ENCODE peak calls at places on chromosome 1, in eight cellular contexts. D is H9, S is hepatocyte, Q is progenitor cell of endocrine pancreas, K is HL-60, T is fibroblast of pulmonary artery, X is fibroblast of the aortic adventitia, B is SK-N-SH. J is an unnamed sample.

GRCh38 chr1:173453982-173454381 is 23.2 kb upstream of the PRDX6 start:
- DNase-seq in B (no peak), Q (no peak), T (peak), X (peak), K (no peak), D (no peak), S (no peak), J (no peak)

GRCh38 chr1:55064071-55064581 is 24.8 kb downstream of the PCSK9 start:
- DNase-seq in Q (no peak), X (peak), S (peak), D (peak), K (no peak), B (peak), T (peak), J (no peak)

GRCh38 chr1:101276818-101277217 is 40.0 kb downstream of the S1PR1 start:
- DNase-seq in Q (no peak), T (no peak), D (no peak), S (no peak), X (no peak), K (no peak), B (no peak), J (no peak)

GRCh38 chr1:161840363-161840762 is 74.2 kb downstream of the ATF6 start:
- DNase-seq in T (no peak), K (no peak), X (peak), Q (no peak), B (no peak), S (no peak), D (no peak), J (no peak)

GRCh38 chr1:7454895-7455784 is 316.0 kb upstream of the VAMP3 start:
- DNase-seq in D (no peak), T (no peak), X (peak), S (no peak), B (peak), K (no peak), Q (no peak), J (no peak)

GRCh38 chr1:162421258-162422194 is 9.6 kb upstream of the SH2D1B start:
- DNase-seq in B (no peak), Q (no peak), K (no peak), T (peak), X (no peak), D (no peak), S (no peak), J (no peak)

GRCh38 chr1:56409112-56409691 is 170.2 kb downstream of the PLPP3 start:
- DNase-seq in X (no peak), D (peak), B (no peak), T (no peak), K (no peak), Q (no peak), S (no peak), J (no peak)

GRCh38 chr1:48177257-48177656 is 45.3 kb upstream of the SLC5A9 start:
- DNase-seq in S (no peak), X (no peak), B (no peak), K (no peak), T (no peak), D (no peak), Q (no peak), J (no peak)

GRCh38 chr1:39080884-39081265 is 54.7 kb downstream of the NDUFS5 start:
- DNase-seq in K (no peak), S (peak), X (no peak), D (peak), Q (peak), B (no peak), T (no peak), J (no peak)

GRCh38 chr1:233075045-233075444 is 124.6 kb downstream of the NTPCR start:
- DNase-seq in B (no peak), D (no peak), T (peak), Q (no peak), X (peak), K (no peak), S (no peak), J (peak)

GRCh38 chr1:176994926-176995596 is 169.5 kb downstream of the ASTN1 start:
- DNase-seq in B (no peak), T (peak), D (no peak), S (no peak), X (no peak), K (no peak), Q (no peak), J (no peak)

GRCh38 chr1:201184734-201185453 is 5.7 kb upstream of the IGFN1 start:
- DNase-seq in K (no peak), B (peak), Q (no peak), T (peak), S (peak), X (peak), D (peak), J (peak)

GRCh38 chr1:177969109-177969508 is 749 bp downstream of the SEC16B start:
- DNase-seq in T (no peak), X (no peak), S (peak), D (no peak), Q (no peak), B (no peak), K (no peak), J (no peak)

GRCh38 chr1:25067852-25068251 is 137.8 kb upstream of the RUNX3 start:
- DNase-seq in T (no peak), D (no peak), Q (no peak), B (no peak), S (no peak), K (no peak), X (no peak), J (no peak)

GRCh38 chr1:23854568-23854967 is 13.5 kb downstream of the FUCA1 start:
- DNase-seq in S (no peak), Q (no peak), B (peak), X (peak), D (no peak), K (no peak), T (peak), J (no peak)

GRCh38 chr1:228070851-228071250 is 11.7 kb upstream of the ARF1 start:
- DNase-seq in S (no peak), K (no peak), Q (no peak), X (no peak), D (no peak), T (no peak), B (no peak), J (no peak)

GRCh38 chr1:185929759-185930158 is 195.6 kb downstream of the HMCN1 start:
- DNase-seq in K (no peak), B (no peak), T (peak), X (peak), Q (no peak), D (no peak), S (no peak), J (no peak)

GRCh38 chr1:84892657-84893618 is at the start of gene LPAR3:
- DNase-seq in X (peak), B (peak), S (peak), D (peak), K (no peak), T (peak), Q (peak), J (no peak)

GRCh38 chr1:150516050-150516591 is 569 bp downstream of the FALEC start:
- DNase-seq in X (peak), S (no peak), K (no peak), T (peak), B (peak), Q (no peak), D (peak), J (no peak)

GRCh38 chr1:245983294-245983967 is 523.6 kb downstream of the SMYD3 start:
- DNase-seq in Q (no peak), S (no peak), D (no peak), B (no peak), X (no peak), K (no peak), T (no peak), J (no peak)

GRCh38 chr1:150568567-150568966 is 10.8 kb downstream of the MCL1 start:
- DNase-seq in D (no peak), T (no peak), Q (no peak), B (no peak), K (no peak), S (no peak), X (no peak), J (no peak)

GRCh38 chr1:41622402-41622801 is 137.9 kb upstream of the EDN2 start:
- DNase-seq in S (peak), K (no peak), B (no peak), Q (no peak), X (peak), D (no peak), T (peak), J (no peak)

GRCh38 chr1:17545354-17545753 is 5.9 kb downstream of the ARHGEF10L start:
- DNase-seq in T (peak), Q (no peak), X (peak), K (no peak), B (no peak), S (no peak), D (no peak), J (no peak)

GRCh38 chr1:216456682-216457081 is 33.4 kb upstream of the USH2A start:
- DNase-seq in K (no peak), X (peak), B (peak), S (no peak), T (peak), Q (no peak), D (no peak), J (no peak)

GRCh38 chr1:223141021-223141420 is 2.0 kb downstream of the TLR5 start:
- DNase-seq in Q (no peak), S (peak), B (no peak), T (no peak), X (no peak), D (no peak), K (no peak), J (no peak)

GRCh38 chr1:75198761-75199160 is 64.6 kb downstream of the LHX8 start:
- DNase-seq in S (no peak), K (no peak), T (no peak), X (no peak), D (no peak), B (no peak), Q (no peak), J (peak)

GRCh38 chr1:91777630-91778300 is 108.2 kb downstream of the TGFBR3 start:
- DNase-seq in X (no peak), Q (no peak), B (no peak), S (peak), K (no peak), D (no peak), T (no peak), J (no peak)

GRCh38 chr1:37423810-37424209 is 50.6 kb upstream of the ZC3H12A start:
- DNase-seq in X (no peak), T (no peak), B (no peak), S (no peak), K (no peak), Q (no peak), D (no peak), J (no peak)

GRCh38 chr1:85571830-85572229 is 8.7 kb upstream of the CCN1 start:
- DNase-seq in T (no peak), D (no peak), K (no peak), X (no peak), B (no peak), Q (no peak), S (no peak), J (no peak)

GRCh38 chr1:93988634-93989350 is 79.6 kb upstream of the GCLM start:
- DNase-seq in S (no peak), D (no peak), Q (no peak), T (peak), K (no peak), B (no peak), X (peak), J (peak)

GRCh38 chr1:212514782-212515181 is 82.1 kb downstream of the NENF start:
- DNase-seq in D (peak), X (no peak), K (no peak), S (peak), T (no peak), B (peak), Q (peak), J (no peak)

GRCh38 chr1:1291611-1292441 is 11.6 kb downstream of the SCNN1D start:
- DNase-seq in B (peak), S (peak), K (no peak), X (peak), Q (peak), D (peak), T (peak), J (no peak)

GRCh38 chr1:16967095-16967567 is 13.3 kb downstream of the MFAP2 start:
- DNase-seq in K (no peak), B (peak), S (peak), T (peak), D (no peak), X (peak), Q (no peak), J (no peak)

GRCh38 chr1:240232548-240232947 is 140.9 kb downstream of the FMN2 start:
- DNase-seq in Q (no peak), T (peak), D (no peak), S (no peak), B (no peak), K (no peak), X (peak), J (peak)

GRCh38 chr1:78223417-78224215 is 177.8 kb downstream of the GIPC2 start:
- DNase-seq in Q (no peak), B (no peak), K (no peak), X (peak), T (peak), D (no peak), S (no peak), J (no peak)

GRCh38 chr1:118928739-118929554 is 59.2 kb downstream of the TBX15 start:
- DNase-seq in K (no peak), Q (peak), X (peak), S (peak), B (no peak), D (no peak), T (peak), J (no peak)

GRCh38 chr1:26786437-26787380 is 1.0 kb upstream of the PIGV start:
- DNase-seq in K (no peak), B (peak), X (peak), S (peak), T (peak), Q (no peak), D (peak), J (peak)

GRCh38 chr1:145826030-145826429 is 2.0 kb downstream of the POLR3C start:
- DNase-seq in K (no peak), B (no peak), X (no peak), Q (no peak), T (no peak), S (no peak), D (no peak), J (no peak)

GRCh38 chr1:240073097-240073496 is 18.6 kb upstream of the FMN2 start:
- DNase-seq in B (no peak), Q (no peak), T (no peak), X (peak), S (no peak), D (peak), K (no peak), J (no peak)

GRCh38 chr1:81948495-81948894 is 147.8 kb downstream of the ADGRL2 start:
- DNase-seq in S (no peak), X (no peak), Q (no peak), D (no peak), K (no peak), T (no peak), B (no peak), J (no peak)

GRCh38 chr1:226738421-226738994 is 574 bp downstream of the ITPKB start:
- DNase-seq in T (peak), X (peak), Q (peak), K (peak), S (peak), B (peak), D (peak), J (no peak)

GRCh38 chr1:226741009-226741408 is 1.9 kb upstream of the ITPKB start:
- DNase-seq in D (no peak), K (no peak), T (no peak), Q (no peak), S (no peak), B (no peak), X (no peak), J (no peak)

GRCh38 chr1:226737819-226738420 is 1.2 kb downstream of the ITPKB start:
- DNase-seq in K (peak), Q (peak), T (peak), X (peak), D (peak), B (peak), S (peak), J (no peak)

GRCh38 chr1:226739696-226740065 is 599 bp upstream of the ITPKB start:
- DNase-seq in K (no peak), T (no peak), Q (no peak), S (no peak), D (no peak), B (no peak), X (no peak), J (no peak)

GRCh38 chr1:226738995-226739695 is at the start of gene ITPKB:
- DNase-seq in D (no peak), B (peak), K (peak), Q (no peak), T (peak), X (peak), S (peak), J (no peak)
- TF ChIP-seq CTCF in D (no peak), B (no peak), K (no peak), Q (no peak), T (no peak), X (no peak), S (no peak), J (no peak)

GRCh38 chr1:195804547-195804946 is 803.7 kb downstream of the KCNT2 start:
- DNase-seq in X (no peak), K (no peak), Q (no peak), B (no peak), D (no peak), T (no peak), S (no peak), J (no peak)
- TF ChIP-seq CTCF in X (no peak), K (no peak), Q (no peak), B (peak), D (no peak), T (no peak), S (peak), J (no peak)

GRCh38 chr1:67280696-67281095 is 27.0 kb upstream of the IL12RB2 start:
- DNase-seq in Q (no peak), B (no peak), S (no peak), K (no peak), D (no peak), T (no peak), X (no peak), J (no peak)
- TF ChIP-seq CTCF in Q (no peak), B (no peak), S (no peak), K (no peak), D (no peak), T (no peak), X (no peak), J (no peak)

GRCh38 chr1:9066945-9067807 is 2.3 kb downstream of the SLC2A5 start:
- DNase-seq in K (peak), B (no peak), T (peak), D (no peak), S (no peak), X (peak), Q (no peak), J (peak)
- TF ChIP-seq CTCF in K (no peak), B (no peak), T (no peak), D (no peak), S (no peak), X (no peak), Q (no peak), J (peak)

GRCh38 chr1:202207292-202207691 is 13.7 kb downstream of the LGR6 start:
- DNase-seq in B (peak), Q (no peak), S (peak), X (peak), T (peak), D (no peak), K (no peak), J (peak)
- TF ChIP-seq CTCF in B (peak), Q (peak), S (peak), X (peak), T (peak), D (peak), K (no peak), J (peak)

GRCh38 chr1:116911779-116912469 is 2.2 kb downstream of the PTGFRN start:
- DNase-seq in T (peak), Q (no peak), D (no peak), B (no peak), K (no peak), S (no peak), X (no peak), J (no peak)
- TF ChIP-seq CTCF in T (no peak), Q (no peak), D (no peak), B (no peak), K (no peak), S (no peak), X (no peak), J (no peak)

DNA sequence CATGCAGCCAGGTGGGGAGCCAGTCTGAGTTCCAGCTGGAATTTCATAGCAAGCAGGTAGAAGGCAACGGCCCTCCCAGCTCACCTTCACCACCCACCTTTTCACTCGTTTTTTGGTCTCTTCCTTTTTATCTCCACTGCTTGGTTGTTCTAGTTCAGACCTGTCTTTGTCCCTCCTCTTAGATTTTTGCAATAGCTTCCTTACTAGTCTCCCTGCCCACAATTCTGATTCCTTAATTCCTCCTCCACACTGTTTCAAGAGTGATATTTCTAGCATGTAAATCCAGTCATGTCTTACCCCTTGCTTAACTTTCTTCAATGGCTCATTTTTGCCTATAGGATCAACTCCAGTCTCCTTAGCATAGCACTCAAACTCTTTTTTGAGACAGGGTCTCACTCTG is 119.6 kb downstream of the TMEM53 start:
- DNase-seq in Q (no peak), D (no peak), X (no peak), K (no peak), T (peak), S (no peak), B (no peak), J (no peak)
- TF ChIP-seq CTCF in Q (no peak), D (no peak), X (no peak), K (no peak), T (no peak), S (no peak), B (no peak), J (no peak)

GRCh38 chr1:12407050-12407961 is 177.5 kb downstream of the VPS13D start:
- DNase-seq in Q (no peak), K (no peak), B (peak), T (peak), S (peak), D (no peak), X (peak), J (peak)
- TF ChIP-seq CTCF in Q (no peak), K (no peak), B (peak), T (peak), S (peak), D (peak), X (peak), J (peak)

J was measured in AG09319.